ENCODE peak calls at places on chromosomes 1 and 21, in six cellular contexts. One of them, this sample, is unnamed.

GRCh38 chr1:84300991-84301758 is at the start of gene SAMD13:
- DNase-seq in IMR-90: peak; percentile 69
- DNase-seq in A549: peak; percentile 18
- DNase-seq in K562: peak; percentile 39
- DNase-seq in HepG2: no peak
- DNase-seq in GM12878: peak; percentile 37
- DNase-seq in this sample: peak; percentile 51

GRCh38 chr21:45209046-45209445 is 78.6 kb downstream of the POFUT2 start:
- DNase-seq in IMR-90: peak; percentile 87
- DNase-seq in A549: no peak
- DNase-seq in K562: no peak
- DNase-seq in HepG2: no peak
- DNase-seq in GM12878: no peak
- DNase-seq in this sample: no peak

GRCh38 chr1:183807549-183808168 is 2.7 kb downstream of the RGL1 start:
- DNase-seq in IMR-90: peak; percentile 87
- DNase-seq in A549: no peak
- DNase-seq in K562: no peak
- DNase-seq in HepG2: no peak
- DNase-seq in GM12878: peak; percentile 69
- DNase-seq in this sample: no peak

GRCh38 chr1:234315091-234315541 is 58.1 kb upstream of the COA6 start:
- DNase-seq in IMR-90: peak; percentile 76
- DNase-seq in A549: no peak
- DNase-seq in K562: no peak
- DNase-seq in HepG2: peak; percentile 9
- DNase-seq in GM12878: no peak
- DNase-seq in this sample: no peak

GRCh38 chr1:159554681-159555080 is 18.9 kb upstream of the OR10J5 start:
- DNase-seq in IMR-90: no peak
- DNase-seq in A549: no peak
- DNase-seq in K562: no peak
- DNase-seq in HepG2: no peak
- DNase-seq in GM12878: no peak
- DNase-seq in this sample: no peak

GRCh38 chr1:199243423-199244061 is 604.7 kb downstream of the PTPRC start:
- DNase-seq in IMR-90: peak; percentile 43
- DNase-seq in A549: peak; percentile 3
- DNase-seq in K562: no peak
- DNase-seq in HepG2: peak; percentile 1
- DNase-seq in GM12878: peak; percentile 67
- DNase-seq in this sample: peak; percentile 32

GRCh38 chr21:42925114-42925907 is at the start of gene ERVH48-1:
- DNase-seq in IMR-90: peak; percentile 11
- DNase-seq in A549: no peak
- DNase-seq in K562: no peak
- DNase-seq in HepG2: no peak
- DNase-seq in GM12878: no peak
- DNase-seq in this sample: no peak

GRCh38 chr1:77416692-77417450 is 135.1 kb downstream of the AK5 start:
- DNase-seq in IMR-90: peak; percentile 34
- DNase-seq in A549: no peak
- DNase-seq in K562: peak; percentile 15
- DNase-seq in HepG2: peak; percentile 14
- DNase-seq in GM12878: no peak
- DNase-seq in this sample: peak; percentile 12

GRCh38 chr1:67724928-67725560 is 40.0 kb downstream of the GADD45A start:
- DNase-seq in IMR-90: peak; percentile 85
- DNase-seq in A549: no peak
- DNase-seq in K562: no peak
- DNase-seq in HepG2: peak; percentile 63
- DNase-seq in GM12878: no peak
- DNase-seq in this sample: no peak

GRCh38 chr1:67729872-67730271 is 44.9 kb downstream of the GADD45A start:
- DNase-seq in IMR-90: no peak
- DNase-seq in A549: no peak
- DNase-seq in K562: no peak
- DNase-seq in HepG2: no peak
- DNase-seq in GM12878: no peak
- DNase-seq in this sample: no peak

GRCh38 chr1:67723620-67724019 is 38.6 kb downstream of the GADD45A start:
- DNase-seq in IMR-90: peak; percentile 73
- DNase-seq in A549: no peak
- DNase-seq in K562: peak; percentile 26
- DNase-seq in HepG2: no peak
- DNase-seq in GM12878: no peak
- DNase-seq in this sample: no peak

GRCh38 chr1:67723126-67723525 is 38.1 kb downstream of the GADD45A start:
- DNase-seq in IMR-90: no peak
- DNase-seq in A549: no peak
- DNase-seq in K562: no peak
- DNase-seq in HepG2: no peak
- DNase-seq in GM12878: no peak
- DNase-seq in this sample: no peak

DNA sequence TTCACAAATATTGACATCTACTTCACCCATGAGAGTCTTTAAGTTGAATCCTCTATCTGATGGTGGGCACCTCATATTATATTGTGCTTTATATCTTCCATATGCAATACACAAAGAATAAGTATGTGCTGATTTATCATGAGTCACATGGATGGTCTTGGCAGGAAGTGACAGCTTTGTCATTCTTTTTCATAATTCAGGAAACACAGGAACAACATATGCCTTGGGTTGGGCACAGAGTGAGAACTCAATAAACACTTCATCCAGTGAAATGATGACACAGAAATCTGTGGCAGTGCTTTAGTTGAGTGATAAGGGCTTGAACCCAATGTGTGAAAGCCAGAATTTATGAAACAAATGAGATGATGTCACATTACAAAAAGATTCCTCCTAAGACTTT is 41.2 kb downstream of the GADD45A start:
- DNase-seq in IMR-90: peak; percentile 62
- DNase-seq in A549: no peak
- DNase-seq in K562: no peak
- DNase-seq in HepG2: no peak
- DNase-seq in GM12878: no peak
- DNase-seq in this sample: no peak
- TF ChIP-seq SMC3 in IMR-90: no peak
- TF ChIP-seq SMC3 in A549: no peak
- TF ChIP-seq SMC3 in K562: no peak
- TF ChIP-seq SMC3 in HepG2: no peak
- TF ChIP-seq SMC3 in GM12878: no peak
- TF ChIP-seq SMC3 in this sample: no peak

DNA sequence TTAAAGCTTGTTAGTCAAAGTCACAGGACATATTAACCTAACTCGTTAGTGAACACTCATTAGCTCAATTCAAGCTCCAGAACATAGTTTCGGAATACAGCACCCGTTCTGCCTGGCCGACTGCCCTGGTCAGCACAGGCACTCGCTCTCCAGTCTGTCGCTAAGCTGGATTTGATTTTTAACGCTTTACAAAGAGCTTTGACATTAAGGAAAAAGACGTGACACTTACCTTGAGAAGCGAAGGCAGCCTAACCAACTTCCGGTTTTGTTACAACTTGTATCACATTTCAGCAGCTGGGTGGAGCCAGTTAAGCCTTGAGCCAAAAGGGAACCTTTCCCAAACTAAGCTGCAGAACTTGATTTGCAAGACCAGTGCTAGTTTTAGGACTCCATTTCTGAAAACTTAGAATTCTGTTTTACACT is at the start of gene FRRS1:
- DNase-seq in IMR-90: peak; percentile 64
- DNase-seq in A549: peak; percentile 51
- DNase-seq in K562: peak; percentile 71
- DNase-seq in HepG2: peak; percentile 66
- DNase-seq in GM12878: peak; percentile 85
- DNase-seq in this sample: peak; percentile 12
- TF ChIP-seq SMC3 in IMR-90: no peak
- TF ChIP-seq SMC3 in A549: no peak
- TF ChIP-seq SMC3 in K562: no peak
- TF ChIP-seq SMC3 in HepG2: no peak
- TF ChIP-seq SMC3 in GM12878: no peak
- TF ChIP-seq SMC3 in this sample: no peak

GRCh38 chr1:111736548-111737215 is 2.5 kb downstream of the INKA2 start:
- DNase-seq in IMR-90: peak; percentile 45
- DNase-seq in A549: no peak
- DNase-seq in K562: no peak
- DNase-seq in HepG2: no peak
- DNase-seq in GM12878: no peak
- DNase-seq in this sample: no peak

GRCh38 chr1:111737216-111738132 is 1.7 kb downstream of the INKA2 start:
- DNase-seq in IMR-90: no peak
- DNase-seq in A549: no peak
- DNase-seq in K562: no peak
- DNase-seq in HepG2: no peak
- DNase-seq in GM12878: no peak
- DNase-seq in this sample: no peak

GRCh38 chr1:111735321-111735720 is 3.9 kb downstream of the INKA2 start:
- DNase-seq in IMR-90: peak; percentile 48
- DNase-seq in A549: no peak
- DNase-seq in K562: no peak
- DNase-seq in HepG2: no peak
- DNase-seq in GM12878: no peak
- DNase-seq in this sample: no peak

GRCh38 chr1:111734426-111734825 is 4.8 kb downstream of the INKA2 start:
- DNase-seq in IMR-90: no peak
- DNase-seq in A549: no peak
- DNase-seq in K562: no peak
- DNase-seq in HepG2: no peak
- DNase-seq in GM12878: no peak
- DNase-seq in this sample: no peak

GRCh38 chr1:111735858-111736544 is 3.2 kb downstream of the INKA2 start:
- DNase-seq in IMR-90: peak; percentile 47
- DNase-seq in A549: no peak
- DNase-seq in K562: no peak
- DNase-seq in HepG2: no peak
- DNase-seq in GM12878: no peak
- DNase-seq in this sample: no peak
- TF ChIP-seq SMC3 in IMR-90: no peak
- TF ChIP-seq SMC3 in A549: no peak
- TF ChIP-seq SMC3 in K562: no peak
- TF ChIP-seq SMC3 in HepG2: no peak
- TF ChIP-seq SMC3 in GM12878: no peak
- TF ChIP-seq SMC3 in this sample: no peak

GRCh38 chr21:38798481-38798882 is 7.2 kb upstream of the ETS2 start:
- DNase-seq in IMR-90: no peak
- DNase-seq in A549: peak; percentile 69
- DNase-seq in K562: peak; percentile 85
- DNase-seq in HepG2: no peak
- DNase-seq in GM12878: no peak
- DNase-seq in this sample: peak; percentile 40
- TF ChIP-seq SMC3 in IMR-90: no peak
- TF ChIP-seq SMC3 in A549: no peak
- TF ChIP-seq SMC3 in K562: no peak
- TF ChIP-seq SMC3 in HepG2: no peak
- TF ChIP-seq SMC3 in GM12878: no peak
- TF ChIP-seq SMC3 in this sample: no peak

GRCh38 chr1:93347319-93347899 is 1.7 kb downstream of the DR1 start:
- DNase-seq in IMR-90: no peak
- DNase-seq in A549: no peak
- DNase-seq in K562: no peak
- DNase-seq in HepG2: no peak
- DNase-seq in GM12878: no peak
- DNase-seq in this sample: no peak
- TF ChIP-seq SMC3 in IMR-90: no peak
- TF ChIP-seq SMC3 in A549: no peak
- TF ChIP-seq SMC3 in K562: no peak
- TF ChIP-seq SMC3 in HepG2: no peak
- TF ChIP-seq SMC3 in GM12878: no peak
- TF ChIP-seq SMC3 in this sample: no peak

DNA sequence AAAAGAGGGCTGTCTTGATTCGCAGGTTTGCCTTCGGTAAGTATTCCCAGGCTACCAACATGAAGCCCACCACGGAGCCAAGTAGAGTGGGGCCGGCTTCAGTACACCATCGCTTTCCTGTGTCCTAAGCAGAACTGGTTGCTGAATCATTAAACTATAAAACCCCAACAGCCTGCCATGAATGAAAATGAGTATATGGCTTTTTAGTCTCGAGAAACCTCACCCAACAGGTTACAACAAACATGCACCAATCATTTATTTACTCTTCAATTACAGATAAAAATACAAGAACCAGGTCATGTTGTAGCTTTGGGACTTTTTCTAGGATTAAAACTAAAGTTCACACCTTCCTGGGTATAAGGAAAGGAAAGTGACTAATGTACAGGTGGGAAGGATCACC is 7.6 kb downstream of the TMPRSS2 start:
- DNase-seq in IMR-90: no peak
- DNase-seq in A549: no peak
- DNase-seq in K562: no peak
- DNase-seq in HepG2: no peak
- DNase-seq in GM12878: no peak
- DNase-seq in this sample: no peak
- TF ChIP-seq SMC3 in IMR-90: no peak
- TF ChIP-seq SMC3 in A549: no peak
- TF ChIP-seq SMC3 in K562: no peak
- TF ChIP-seq SMC3 in HepG2: no peak
- TF ChIP-seq SMC3 in GM12878: no peak
- TF ChIP-seq SMC3 in this sample: no peak

GRCh38 chr1:203628997-203629508 is 2.4 kb downstream of the ATP2B4 start:
- DNase-seq in IMR-90: no peak
- DNase-seq in A549: no peak
- DNase-seq in K562: no peak
- DNase-seq in HepG2: no peak
- DNase-seq in GM12878: no peak
- DNase-seq in this sample: no peak
- TF ChIP-seq SMC3 in IMR-90: no peak
- TF ChIP-seq SMC3 in A549: no peak
- TF ChIP-seq SMC3 in K562: no peak
- TF ChIP-seq SMC3 in HepG2: no peak
- TF ChIP-seq SMC3 in GM12878: no peak
- TF ChIP-seq SMC3 in this sample: no peak

GRCh38 chr1:114902343-114902742 is 47.7 kb downstream of the SYCP1 start:
- DNase-seq in IMR-90: no peak
- DNase-seq in A549: no peak
- DNase-seq in K562: peak; percentile 32
- DNase-seq in HepG2: no peak
- DNase-seq in GM12878: no peak
- DNase-seq in this sample: peak; percentile 8
- TF ChIP-seq SMC3 in IMR-90: no peak
- TF ChIP-seq SMC3 in A549: no peak
- TF ChIP-seq SMC3 in K562: no peak
- TF ChIP-seq SMC3 in HepG2: no peak
- TF ChIP-seq SMC3 in GM12878: no peak
- TF ChIP-seq SMC3 in this sample: no peak